ENCODE peak calls at places on chromosomes 13 and 19, in four cellular contexts. One of them, this sample, is unnamed.

GRCh38 chr13:95698047-95698749 is 21.3 kb downstream of the DNAJC3 start:
- DNase-seq in thyroid gland: no peak
- DNase-seq in breast epithelium: no peak
- DNase-seq in body of pancreas: no peak
- DNase-seq in this sample: no peak

GRCh38 chr19:47379398-47379938 is 30.4 kb downstream of the DHX34 start:
- DNase-seq in thyroid gland: no peak
- DNase-seq in breast epithelium: no peak
- DNase-seq in body of pancreas: no peak
- DNase-seq in this sample: no peak

GRCh38 chr19:43664008-43664407 is 6.0 kb downstream of the PLAUR start:
- DNase-seq in thyroid gland: no peak
- DNase-seq in breast epithelium: no peak
- DNase-seq in body of pancreas: no peak
- DNase-seq in this sample: no peak

GRCh38 chr13:37134411-37135041 is 29.1 kb upstream of the CSNK1A1L start:
- DNase-seq in thyroid gland: no peak
- DNase-seq in breast epithelium: no peak
- DNase-seq in body of pancreas: no peak
- DNase-seq in this sample: no peak

GRCh38 chr19:13209797-13210775 is 59.9 kb downstream of the IER2 start:
- DNase-seq in thyroid gland: no peak
- DNase-seq in breast epithelium: no peak
- DNase-seq in body of pancreas: no peak
- DNase-seq in this sample: no peak

GRCh38 chr19:10510301-10510802 is 6.9 kb downstream of the S1PR5 start:
- DNase-seq in thyroid gland: no peak
- DNase-seq in breast epithelium: no peak
- DNase-seq in body of pancreas: no peak
- DNase-seq in this sample: no peak

GRCh38 chr13:26541678-26542553 is 15.6 kb upstream of the WASF3 start:
- DNase-seq in thyroid gland: no peak
- DNase-seq in breast epithelium: no peak
- DNase-seq in body of pancreas: no peak
- DNase-seq in this sample: no peak

GRCh38 chr19:48735031-48735615 is 5.3 kb downstream of the RASIP1 start:
- DNase-seq in thyroid gland: peak; percentile 53
- DNase-seq in breast epithelium: no peak
- DNase-seq in body of pancreas: no peak
- DNase-seq in this sample: no peak

GRCh38 chr19:56126983-56127780 is 6.1 kb upstream of the ZNF787 start:
- DNase-seq in thyroid gland: no peak
- DNase-seq in breast epithelium: no peak
- DNase-seq in body of pancreas: no peak
- DNase-seq in this sample: peak; percentile 11

GRCh38 chr13:91174886-91175501 is 172.5 kb upstream of the MIR17HG start:
- DNase-seq in thyroid gland: peak; percentile 5
- DNase-seq in breast epithelium: no peak
- DNase-seq in body of pancreas: no peak
- DNase-seq in this sample: no peak

GRCh38 chr13:50153401-50153800 is 138.2 kb downstream of the KCNRG start:
- DNase-seq in thyroid gland: no peak
- DNase-seq in breast epithelium: no peak
- DNase-seq in body of pancreas: no peak
- DNase-seq in this sample: no peak

GRCh38 chr13:38008636-38009035 is 139.1 kb upstream of the TRPC4 start:
- DNase-seq in thyroid gland: no peak
- DNase-seq in breast epithelium: no peak
- DNase-seq in body of pancreas: no peak
- DNase-seq in this sample: no peak

GRCh38 chr19:40598121-40598917 is 2.9 kb upstream of the LTBP4 start:
- DNase-seq in thyroid gland: peak; percentile 82
- DNase-seq in breast epithelium: peak; percentile 87
- DNase-seq in body of pancreas: peak; percentile 89
- DNase-seq in this sample: peak; percentile 85
- TF ChIP-seq POLR2A in thyroid gland: no peak
- TF ChIP-seq POLR2A in breast epithelium: no peak
- TF ChIP-seq POLR2A in body of pancreas: no peak
- TF ChIP-seq POLR2A in this sample: no peak

DNA sequence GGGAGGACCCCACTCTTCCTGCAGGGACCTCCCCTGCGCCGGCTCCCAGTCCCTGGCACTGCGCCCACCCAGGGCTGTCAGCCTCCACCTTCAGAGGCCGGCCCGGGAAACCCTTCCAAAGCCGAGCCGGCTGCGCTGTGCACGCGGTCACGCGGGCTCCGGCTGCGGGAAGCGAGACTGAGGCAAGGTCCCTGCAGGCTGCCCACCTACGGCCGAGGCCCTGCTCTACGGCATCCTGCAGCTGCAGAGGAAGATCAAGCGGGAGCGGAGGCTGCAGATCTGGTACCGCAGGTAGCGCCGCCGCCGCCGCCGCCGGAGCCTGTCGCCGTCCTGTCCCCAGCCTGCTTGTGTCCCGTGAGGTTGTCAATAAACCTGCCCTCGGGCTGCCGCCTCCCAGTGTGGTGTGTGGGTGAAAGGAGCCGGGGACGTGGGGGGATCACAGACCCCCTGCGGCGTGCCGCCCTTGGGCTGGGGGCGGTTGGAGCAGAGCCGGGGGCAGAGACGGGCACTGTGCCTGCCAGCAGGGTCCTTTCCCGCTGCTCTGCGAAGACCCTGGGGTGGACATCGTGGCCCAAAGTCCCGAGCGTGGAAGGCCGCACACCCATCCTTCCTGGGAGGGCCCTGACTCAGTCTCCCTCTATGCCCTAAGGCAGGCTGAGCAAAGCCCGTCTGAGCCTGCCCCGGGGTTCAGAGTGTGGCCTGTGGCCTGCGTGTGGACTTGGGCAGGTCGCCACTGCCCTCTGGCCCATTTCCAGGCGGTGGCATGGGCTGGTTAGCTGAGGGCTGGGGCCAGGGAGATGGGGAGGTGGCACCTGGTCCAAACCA is 5.9 kb downstream of the GAMT start:
- DNase-seq in thyroid gland: no peak
- DNase-seq in breast epithelium: no peak
- DNase-seq in body of pancreas: peak; percentile 76
- DNase-seq in this sample: peak; percentile 70
- H3K4me3 ChIP-seq in thyroid gland: no peak overlapping the region
- H3K4me3 ChIP-seq in breast epithelium: no peak overlapping the region
- H3K4me3 ChIP-seq in body of pancreas: no peak overlapping the region
- H3K4me3 ChIP-seq in this sample: no peak overlapping the region

DNA sequence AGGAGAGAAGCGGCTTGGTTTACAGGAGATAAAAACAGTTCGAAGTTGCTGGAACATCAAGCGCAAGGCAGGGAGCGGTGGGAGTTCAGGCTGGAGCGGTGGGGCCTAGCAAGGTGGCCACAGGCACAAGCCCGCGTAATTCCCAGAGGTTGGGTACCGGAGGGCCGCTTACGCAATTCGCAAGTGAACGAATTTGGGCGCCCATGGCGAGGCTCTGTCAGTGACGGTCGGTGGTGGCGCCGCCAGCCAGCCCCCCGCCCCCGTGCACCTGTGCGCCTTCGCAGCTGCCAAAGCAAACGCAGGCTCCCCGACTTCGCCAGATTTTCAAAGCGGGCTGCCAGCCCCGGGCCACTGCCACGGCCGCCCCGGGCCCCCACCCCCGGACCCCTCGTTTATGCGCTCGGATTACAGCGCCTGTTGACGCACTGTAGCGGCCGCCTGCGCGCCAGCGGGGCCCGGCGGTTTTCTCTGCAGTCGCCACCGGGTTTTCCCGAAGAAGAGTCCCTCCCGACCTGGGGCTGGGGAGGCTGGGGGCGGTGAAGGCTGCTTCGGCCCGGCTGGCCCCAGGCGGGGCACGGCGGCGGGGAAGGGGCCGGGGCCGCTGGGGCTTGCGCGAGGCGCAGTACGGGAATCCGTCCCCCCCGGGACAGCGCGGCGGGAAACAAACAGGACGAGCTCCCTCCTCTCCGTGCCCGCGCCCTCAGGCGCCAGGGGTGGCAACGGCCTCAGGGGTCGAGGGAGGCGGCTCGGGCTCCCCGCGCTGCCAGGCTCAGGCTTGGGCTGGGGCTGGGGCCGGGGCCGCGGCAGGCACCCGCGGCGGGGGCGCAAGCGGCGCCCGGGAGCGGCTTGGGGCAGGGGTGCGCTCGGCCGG is 714 bp downstream of the N4BP2L1 start:
- DNase-seq in thyroid gland: peak; percentile 54
- DNase-seq in breast epithelium: peak; percentile 52
- DNase-seq in body of pancreas: peak; percentile 64
- DNase-seq in this sample: peak; percentile 69
- TF ChIP-seq POLR2A in thyroid gland: no peak
- TF ChIP-seq POLR2A in breast epithelium: no peak
- TF ChIP-seq POLR2A in body of pancreas: peak; percentile 46
- TF ChIP-seq POLR2A in this sample: no peak

DNA sequence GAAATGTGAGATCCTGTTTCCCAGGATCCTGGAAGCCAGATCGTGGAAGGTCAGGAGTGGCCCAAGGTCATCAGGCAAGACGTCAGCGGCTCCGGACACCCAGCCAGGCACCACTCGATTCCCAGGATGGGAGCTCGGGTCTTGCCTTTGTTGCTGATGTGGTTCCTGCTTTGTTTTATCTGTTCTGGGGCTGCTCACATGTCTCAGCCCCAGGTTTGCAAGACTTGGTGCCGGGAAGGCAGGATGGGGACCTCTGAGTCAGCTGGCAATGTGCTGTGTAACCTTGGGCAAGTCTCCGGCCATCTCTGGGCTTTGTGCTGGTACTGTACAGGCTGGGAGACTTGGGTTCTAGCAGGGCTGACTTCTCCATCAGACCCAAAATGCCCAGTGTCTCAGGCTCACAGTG is 1.4 kb upstream of the FCHO1 start:
- DNase-seq in thyroid gland: no peak
- DNase-seq in breast epithelium: no peak
- DNase-seq in body of pancreas: no peak
- DNase-seq in this sample: no peak
- H3K4me3 ChIP-seq in thyroid gland: no peak overlapping the region
- H3K4me3 ChIP-seq in breast epithelium: no peak overlapping the region
- H3K4me3 ChIP-seq in body of pancreas: no peak overlapping the region
- H3K4me3 ChIP-seq in this sample: no peak overlapping the region

DNA sequence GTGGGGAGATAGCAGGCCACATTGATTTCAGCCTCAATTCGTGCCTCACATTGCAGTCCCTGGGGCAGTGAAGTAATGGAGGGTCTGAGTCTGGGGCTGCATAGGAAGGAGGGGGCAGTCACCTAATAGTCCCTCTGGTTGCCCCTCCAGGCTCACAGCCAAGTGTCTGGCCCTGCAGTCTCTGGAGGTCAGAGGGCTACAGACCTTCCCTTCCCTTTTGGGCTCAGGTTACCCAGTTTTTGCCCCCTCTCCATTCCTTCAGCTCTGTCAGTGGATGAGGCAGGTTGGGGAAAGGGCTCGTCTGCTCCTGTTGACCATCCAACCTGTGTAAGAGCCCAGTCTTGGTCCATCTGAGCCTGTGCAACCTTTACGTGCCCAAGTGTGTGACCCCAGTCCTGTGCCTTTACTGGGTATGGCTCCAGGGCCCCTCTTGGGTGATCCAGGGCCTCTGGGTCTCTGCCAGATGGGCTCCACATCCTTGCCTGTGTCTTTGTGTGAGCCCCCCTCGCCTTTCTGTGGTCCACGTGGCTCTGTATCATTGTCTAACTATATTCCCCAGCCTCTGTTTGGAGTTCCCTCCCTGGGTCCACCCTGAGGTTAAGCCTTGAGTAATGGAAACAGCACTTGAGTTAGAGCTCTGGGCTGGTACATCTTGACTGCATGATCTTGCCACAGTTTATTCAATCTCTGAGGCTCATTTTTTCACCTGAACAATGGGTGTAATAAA is 13.1 kb downstream of the CIC start:
- DNase-seq in thyroid gland: no peak
- DNase-seq in breast epithelium: no peak
- DNase-seq in body of pancreas: peak; percentile 26
- DNase-seq in this sample: no peak
- TF ChIP-seq POLR2A in thyroid gland: no peak
- TF ChIP-seq POLR2A in breast epithelium: no peak
- TF ChIP-seq POLR2A in body of pancreas: no peak
- TF ChIP-seq POLR2A in this sample: no peak

GRCh38 chr19:57578487-57579205 is at the start of gene ZNF416:
- DNase-seq in thyroid gland: peak; percentile 98
- DNase-seq in breast epithelium: peak; percentile 97
- DNase-seq in body of pancreas: peak; percentile 96
- DNase-seq in this sample: peak; percentile 98

GRCh38 chr19:57587529-57587928 is 3.6 kb downstream of the ZIK1 start:
- DNase-seq in thyroid gland: no peak
- DNase-seq in breast epithelium: no peak
- DNase-seq in body of pancreas: no peak
- DNase-seq in this sample: no peak

GRCh38 chr19:57583521-57584416 is at the start of gene ZIK1:
- DNase-seq in thyroid gland: peak; percentile 94
- DNase-seq in breast epithelium: peak; percentile 85
- DNase-seq in body of pancreas: peak; percentile 71
- DNase-seq in this sample: peak; percentile 95

DNA sequence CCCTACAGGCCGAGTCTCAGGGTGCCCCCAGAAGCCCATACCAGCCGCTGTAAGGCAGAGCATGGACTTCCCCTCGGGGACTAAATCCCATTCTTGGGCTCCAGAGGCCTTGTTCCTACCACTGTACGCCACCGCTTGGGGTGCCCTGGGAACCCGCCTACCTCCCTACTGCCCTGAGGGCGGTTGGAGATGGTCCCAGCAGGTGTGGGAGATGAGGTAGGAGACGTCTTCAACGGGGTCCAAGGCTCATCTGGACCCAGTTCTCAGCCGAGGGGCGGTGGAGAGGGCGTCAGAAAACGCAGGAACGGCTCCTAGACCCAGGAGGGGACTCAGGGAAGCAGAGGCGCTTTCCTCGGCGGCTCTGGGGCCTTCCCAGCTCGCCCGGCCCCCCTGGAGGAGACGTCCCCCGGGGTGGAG is 833 bp upstream of the ZIK1 start:
- DNase-seq in thyroid gland: no peak
- DNase-seq in breast epithelium: no peak
- DNase-seq in body of pancreas: no peak
- DNase-seq in this sample: no peak
- H3K4me3 ChIP-seq in thyroid gland: no peak overlapping the region
- H3K4me3 ChIP-seq in breast epithelium: no peak overlapping the region
- H3K4me3 ChIP-seq in body of pancreas: no peak overlapping the region
- H3K4me3 ChIP-seq in this sample: peak overlapping the region; percentile 81

GRCh38 chr19:57308514-57308913 is 11.8 kb upstream of the ZNF543 start:
- DNase-seq in thyroid gland: no peak
- DNase-seq in breast epithelium: no peak
- DNase-seq in body of pancreas: no peak
- DNase-seq in this sample: no peak
- TF ChIP-seq POLR2A in thyroid gland: no peak
- TF ChIP-seq POLR2A in breast epithelium: no peak
- TF ChIP-seq POLR2A in body of pancreas: no peak
- TF ChIP-seq POLR2A in this sample: no peak

This sample was measured in heart left ventricle.